ENCODE peak calls at places on chromosomes 6 and 20, in eight cellular contexts. P is cardiac muscle cell; L is psoas muscle; N is endothelial cell; Q is GM13976; B is brain microvascular endothelial cell; V is kidney epithelial cell; D is CD8-positive, alpha-beta T cell. S is an unnamed sample.

GRCh38 chr20:38143646-38144554 is 21.2 kb downstream of the TGM2 start:
- DNase-seq in N (no peak), D (no peak), L (no peak), B (peak; percentile 74), V (peak; percentile 97), P (peak; percentile 49), Q (no peak), S (no peak)

GRCh38 chr6:151391021-151391470 is 313 bp downstream of the ZBTB2 start:
- DNase-seq in V (no peak), L (peak; percentile 93), Q (peak; percentile 80), D (peak; percentile 82), N (peak; percentile 79), P (peak; percentile 79), B (peak; percentile 50), S (peak; percentile 71)

GRCh38 chr6:95133578-95133977 is 443.8 kb upstream of the MANEA start:
- DNase-seq in Q (no peak), L (no peak), B (no peak), D (no peak), V (no peak), N (peak; percentile 6), P (peak; percentile 17), S (no peak)

GRCh38 chr20:826695-827323 is 6.7 kb upstream of the FAM110A start:
- DNase-seq in L (no peak), D (no peak), N (no peak), P (no peak), B (no peak), Q (no peak), V (no peak), S (no peak)

GRCh38 chr20:63129991-63130653 is 85.8 kb downstream of the YTHDF1 start:
- DNase-seq in L (peak; percentile 34), N (no peak), P (no peak), D (no peak), B (no peak), V (no peak), Q (no peak), S (no peak)

GRCh38 chr6:166771701-166772100 is 144.7 kb upstream of the RPS6KA2 start:
- DNase-seq in D (no peak), P (no peak), N (peak; percentile 1), L (no peak), Q (no peak), B (no peak), V (no peak), S (no peak)

GRCh38 chr6:132648828-132649227 is 10.2 kb downstream of the TAAR1 start:
- DNase-seq in N (no peak), D (no peak), V (no peak), Q (no peak), P (no peak), B (no peak), L (no peak), S (no peak)

GRCh38 chr6:40912158-40912946 is 126.7 kb downstream of the UNC5CL start:
- DNase-seq in D (no peak), P (peak; percentile 56), V (no peak), B (no peak), N (peak; percentile 36), L (peak; percentile 66), Q (peak; percentile 70), S (no peak)

GRCh38 chr20:50801747-50802125 is 6.9 kb downstream of the BCAS4 start:
- DNase-seq in L (peak; percentile 12), N (no peak), Q (no peak), D (no peak), P (no peak), B (no peak), V (no peak), S (no peak)

GRCh38 chr6:107244082-107244741 is 128.9 kb upstream of the BEND3 start:
- DNase-seq in N (no peak), D (no peak), B (no peak), P (no peak), L (no peak), V (no peak), Q (no peak), S (no peak)

GRCh38 chr20:35768731-35769664 is 2.8 kb upstream of the PHF20 start:
- DNase-seq in L (peak; percentile 99), N (peak; percentile 63), V (peak; percentile 87), Q (peak; percentile 49), D (peak; percentile 39), B (peak; percentile 99), P (peak; percentile 72), S (no peak)

GRCh38 chr20:34922654-34923381 is 32.8 kb downstream of the GSS start:
- DNase-seq in L (no peak), D (no peak), P (no peak), N (no peak), B (peak; percentile 53), Q (no peak), V (peak; percentile 54), S (no peak)

GRCh38 chr20:60060593-60060992 is 102.4 kb downstream of the CDH26 start:
- DNase-seq in L (peak; percentile 86), B (no peak), Q (no peak), P (peak; percentile 38), N (no peak), V (no peak), D (no peak), S (no peak)

GRCh38 chr20:53897884-53898557 is 172.4 kb downstream of the BCAS1 start:
- DNase-seq in V (no peak), B (no peak), P (no peak), Q (no peak), D (no peak), N (no peak), L (no peak), S (no peak)

GRCh38 chr6:170179925-170180324 is 111.0 kb downstream of the DLL1 start:
- DNase-seq in V (no peak), N (no peak), P (no peak), B (no peak), L (no peak), D (no peak), Q (no peak), S (no peak)

GRCh38 chr6:94041930-94042724 is 622.8 kb upstream of the EPHA7 start:
- DNase-seq in P (no peak), Q (no peak), L (no peak), D (no peak), B (no peak), V (no peak), N (no peak), S (no peak)

GRCh38 chr6:56890683-56891429 is 64.1 kb upstream of the BEND6 start:
- DNase-seq in P (no peak), L (no peak), Q (peak; percentile 79), V (no peak), N (no peak), B (peak; percentile 85), D (no peak), S (no peak)

GRCh38 chr20:33291830-33292355 is 8.9 kb downstream of the BPIFB1 start:
- DNase-seq in Q (peak; percentile 82), P (peak; percentile 61), B (peak; percentile 4), D (peak; percentile 67), L (no peak), N (peak; percentile 77), V (no peak), S (peak; percentile 76)

GRCh38 chr6:117976030-117976651 is 69.1 kb downstream of the SLC35F1 start:
- DNase-seq in D (no peak), N (peak; percentile 33), V (no peak), B (peak; percentile 18), P (peak; percentile 81), Q (peak; percentile 45), L (no peak), S (no peak)

DNA sequence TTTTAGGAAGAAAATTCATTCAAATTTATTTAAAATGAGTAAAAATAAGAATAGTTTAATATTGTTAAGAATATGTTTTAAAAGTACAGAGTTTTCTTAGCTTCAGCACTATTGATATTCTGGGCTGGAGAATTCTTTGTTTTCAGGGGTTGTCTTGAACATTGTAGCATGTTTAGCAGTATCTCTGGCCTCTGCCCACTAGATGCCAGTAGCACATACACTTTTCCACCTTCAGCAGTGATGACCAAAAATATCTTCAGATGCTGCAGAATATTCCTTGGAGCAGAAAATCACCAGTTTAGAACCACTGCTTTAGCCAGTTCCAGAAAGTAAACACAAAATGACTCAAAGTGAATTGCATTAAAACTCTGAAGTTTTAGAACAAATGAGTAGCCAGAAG is 19.4 kb upstream of the SDHAF4 start:
- DNase-seq in B (no peak), P (peak; percentile 40), V (no peak), N (no peak), L (no peak), D (no peak), Q (no peak), S (no peak)
- TF ChIP-seq CTCF in B (peak; percentile 60), P (peak; percentile 45), V (peak; percentile 53), N (no peak), L (peak; percentile 67), D (no peak), Q (peak; percentile 13), S (peak; percentile 51)

GRCh38 chr6:9628819-9629218 is 786.1 kb downstream of the TFAP2A start:
- DNase-seq in L (no peak), Q (no peak), P (no peak), N (no peak), B (no peak), V (no peak), D (no peak), S (no peak)

GRCh38 chr6:9638861-9639260 is 776.0 kb downstream of the TFAP2A start:
- DNase-seq in V (no peak), D (no peak), B (no peak), Q (no peak), N (no peak), P (no peak), L (no peak), S (no peak)

GRCh38 chr6:9632026-9632425 is 782.8 kb downstream of the TFAP2A start:
- DNase-seq in N (no peak), B (no peak), Q (no peak), P (no peak), V (no peak), L (no peak), D (no peak), S (no peak)

GRCh38 chr6:9634776-9635175 is 780.1 kb downstream of the TFAP2A start:
- DNase-seq in L (no peak), V (no peak), D (no peak), N (no peak), B (no peak), P (no peak), Q (no peak), S (no peak)
- TF ChIP-seq CTCF in L (no peak), V (no peak), D (no peak), N (no peak), B (no peak), P (no peak), Q (no peak), S (no peak)

GRCh38 chr6:33689879-33690278 is 21.6 kb downstream of the UQCC2 start:
- DNase-seq in P (no peak), Q (no peak), N (no peak), L (peak; percentile 44), B (no peak), D (no peak), V (no peak), S (no peak)
- TF ChIP-seq CTCF in P (no peak), Q (no peak), N (no peak), L (no peak), B (no peak), D (no peak), V (no peak), S (no peak)

GRCh38 chr6:28974505-28974904 is 30.6 kb downstream of the ZNF311 start:
- DNase-seq in P (no peak), V (no peak), Q (no peak), N (no peak), D (no peak), B (no peak), L (no peak), S (no peak)

GRCh38 chr6:28968476-28968875 is 36.6 kb downstream of the ZNF311 start:
- DNase-seq in N (no peak), D (no peak), Q (no peak), B (no peak), V (no peak), P (no peak), L (no peak), S (no peak)

GRCh38 chr6:28965706-28966105 is 39.4 kb downstream of the ZNF311 start:
- DNase-seq in B (no peak), P (no peak), V (no peak), D (no peak), Q (no peak), L (no peak), N (no peak), S (no peak)

GRCh38 chr6:28969129-28969528 is 36.0 kb downstream of the ZNF311 start:
- DNase-seq in L (no peak), B (no peak), N (no peak), P (no peak), V (no peak), Q (no peak), D (no peak), S (no peak)
- TF ChIP-seq CTCF in L (no peak), B (peak; percentile 21), N (no peak), P (no peak), V (no peak), Q (no peak), D (no peak), S (no peak)